ENCODE peak calls at places on chromosomes 5 and 9, in ten cellular contexts. M is nephron progenitor cell; Q is brain microvascular endothelial cell; B is RWPE1; J is CD8-positive, alpha-beta T cell; H is AG10803; R is natural killer cell; V is dorsolateral prefrontal cortex; K is left ventricle myocardium inferior; A is HCT116. D is an unnamed sample.

GRCh38 chr9:20291201-20291600 is 331.1 kb downstream of the MLLT3 start:
- DNase-seq in M (no peak), Q (no peak), B (no peak), J (no peak), H (no peak), R (no peak), V (no peak), K (no peak), A (no peak), D (no peak)

GRCh38 chr9:684950-685340 is 156.6 kb upstream of the DMRT1 start:
- DNase-seq in M (no peak), Q (peak), B (no peak), J (no peak), H (peak), R (no peak), V (no peak), K (no peak), A (no peak), D (no peak)

GRCh38 chr5:164153469-164154172 is 648.2 kb downstream of the MAT2B start:
- DNase-seq in M (no peak), Q (no peak), B (no peak), J (no peak), H (no peak), R (no peak), V (no peak), K (no peak), A (no peak), D (no peak)

GRCh38 chr9:132364068-132364467 is 9.3 kb upstream of the SETX start:
- DNase-seq in M (no peak), Q (no peak), B (no peak), J (no peak), H (no peak), R (no peak), V (no peak), K (no peak), A (no peak), D (no peak)

GRCh38 chr5:142637871-142638270 is 48.0 kb downstream of the FGF1 start:
- DNase-seq in M (no peak), Q (no peak), B (no peak), J (no peak), H (no peak), R (no peak), V (no peak), K (no peak), A (no peak), D (no peak)

GRCh38 chr9:99192786-99193465 is 28.8 kb downstream of the ALG2 start:
- DNase-seq in M (no peak), Q (no peak), B (no peak), J (no peak), H (no peak), R (no peak), V (no peak), K (no peak), A (no peak), D (no peak)

GRCh38 chr9:79387091-79387490 is 184.7 kb upstream of the TLE4 start:
- DNase-seq in M (no peak), Q (no peak), B (no peak), J (no peak), H (no peak), R (no peak), V (no peak), K (no peak), A (no peak), D (no peak)

GRCh38 chr5:69364414-69364813 is 4.9 kb downstream of the AK6 start:
- DNase-seq in M (no peak), Q (peak), B (no peak), J (no peak), H (peak), R (no peak), V (no peak), K (no peak), A (peak), D (no peak)

GRCh38 chr9:136441191-136441680 is 1.6 kb upstream of the INPP5E start:
- DNase-seq in M (no peak), Q (peak), B (no peak), J (peak), H (no peak), R (no peak), V (no peak), K (no peak), A (no peak), D (no peak)

GRCh38 chr5:147989977-147990376 is 73.8 kb upstream of the SPINK5 start:
- DNase-seq in M (no peak), Q (no peak), B (no peak), J (no peak), H (no peak), R (no peak), V (no peak), K (no peak), A (no peak), D (no peak)

GRCh38 chr9:13845460-13845859 is 468.5 kb downstream of the NFIB start:
- DNase-seq in M (no peak), Q (peak), B (no peak), J (no peak), H (peak), R (no peak), V (no peak), K (no peak), A (no peak), D (no peak)

GRCh38 chr9:13804532-13804931 is 509.4 kb downstream of the NFIB start:
- DNase-seq in M (no peak), Q (peak), B (no peak), J (no peak), H (no peak), R (no peak), V (no peak), K (no peak), A (no peak), D (no peak)

GRCh38 chr5:179858241-179858585 is 404 bp downstream of the MRNIP start:
- DNase-seq in M (peak), Q (no peak), B (peak), J (peak), H (no peak), R (peak), V (peak), K (no peak), A (no peak), D (no peak)

GRCh38 chr9:109206670-109207069 is 39.6 kb upstream of the FRRS1L start:
- DNase-seq in M (no peak), Q (no peak), B (no peak), J (no peak), H (no peak), R (no peak), V (no peak), K (no peak), A (no peak), D (no peak)
- TF ChIP-seq CTCF in M (no peak), Q (peak), B (no peak), J (no peak), H (no peak), R (no peak), V (no peak), K (no peak), A (no peak), D (no peak)

DNA sequence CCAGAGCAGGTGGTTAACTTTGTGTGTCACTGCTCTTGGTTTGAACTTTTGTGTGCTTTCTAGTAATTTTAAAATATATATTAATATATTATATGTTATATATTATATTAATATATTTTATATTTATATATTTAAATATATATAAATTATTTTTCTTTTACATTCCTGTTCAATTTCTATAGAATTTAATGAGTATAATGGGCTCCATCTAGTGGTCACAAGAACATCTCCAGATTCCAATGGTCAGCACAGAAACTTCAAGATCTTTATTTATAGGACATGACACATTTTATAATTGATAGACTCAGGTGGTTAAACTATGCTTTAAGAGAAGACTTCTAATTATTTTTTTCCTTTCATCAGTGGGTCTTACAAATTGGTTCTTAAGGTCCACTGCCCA is 39.1 kb downstream of the COL23A1 start:
- DNase-seq in M (no peak), Q (no peak), B (peak), J (no peak), H (peak), R (no peak), V (no peak), K (no peak), A (peak), D (no peak)
- TF ChIP-seq CTCF in M (peak), Q (peak), B (peak), J (peak), H (peak), R (peak), V (peak), K (peak), A (peak), D (peak)

GRCh38 chr9:130854835-130855234 is 19.8 kb downstream of the ABL1 start:
- DNase-seq in M (no peak), Q (no peak), B (no peak), J (no peak), H (no peak), R (no peak), V (no peak), K (no peak), A (no peak), D (no peak)
- TF ChIP-seq CTCF in M (no peak), Q (peak), B (no peak), J (no peak), H (peak), R (no peak), V (no peak), K (no peak), A (no peak), D (no peak)

GRCh38 chr5:60436518-60436917 is 263.4 kb downstream of the DEPDC1B start:
- DNase-seq in M (no peak), Q (no peak), B (no peak), J (no peak), H (no peak), R (no peak), V (no peak), K (no peak), A (no peak), D (no peak)
- TF ChIP-seq CTCF in M (no peak), Q (no peak), B (no peak), J (no peak), H (no peak), R (no peak), V (no peak), K (no peak), A (no peak), D (no peak)

DNA sequence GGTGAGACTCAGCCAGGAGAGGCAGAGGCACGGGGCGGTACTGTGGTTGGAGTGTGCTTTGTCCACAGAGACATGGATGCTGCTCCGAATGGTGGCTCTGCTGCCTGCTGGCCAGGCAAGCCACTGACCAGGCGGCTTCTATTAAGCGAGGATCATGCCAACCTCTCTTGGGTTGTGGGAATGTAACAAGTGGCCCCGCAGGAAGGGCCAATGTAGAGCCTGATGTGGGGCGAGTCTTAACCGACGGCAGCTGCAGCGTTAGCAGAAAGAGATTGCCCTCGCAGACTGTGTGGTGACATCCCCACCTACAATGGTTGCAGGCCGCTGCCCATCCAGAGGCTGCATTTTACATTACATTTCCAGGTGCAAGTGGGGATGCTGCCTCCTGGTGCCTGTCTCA is 46.6 kb upstream of the SLC25A51 start:
- DNase-seq in M (no peak), Q (no peak), B (no peak), J (no peak), H (no peak), R (no peak), V (no peak), K (no peak), A (no peak), D (no peak)
- TF ChIP-seq CTCF in M (no peak), Q (peak), B (no peak), J (no peak), H (no peak), R (no peak), V (no peak), K (no peak), A (no peak), D (no peak)

GRCh38 chr9:87824216-87824875 is 58.3 kb upstream of the SPATA31E1 start:
- DNase-seq in M (no peak), Q (no peak), B (no peak), J (no peak), H (no peak), R (no peak), V (no peak), K (no peak), A (no peak), D (no peak)
- TF ChIP-seq CTCF in M (no peak), Q (no peak), B (no peak), J (no peak), H (no peak), R (no peak), V (no peak), K (no peak), A (no peak), D (no peak)

DNA sequence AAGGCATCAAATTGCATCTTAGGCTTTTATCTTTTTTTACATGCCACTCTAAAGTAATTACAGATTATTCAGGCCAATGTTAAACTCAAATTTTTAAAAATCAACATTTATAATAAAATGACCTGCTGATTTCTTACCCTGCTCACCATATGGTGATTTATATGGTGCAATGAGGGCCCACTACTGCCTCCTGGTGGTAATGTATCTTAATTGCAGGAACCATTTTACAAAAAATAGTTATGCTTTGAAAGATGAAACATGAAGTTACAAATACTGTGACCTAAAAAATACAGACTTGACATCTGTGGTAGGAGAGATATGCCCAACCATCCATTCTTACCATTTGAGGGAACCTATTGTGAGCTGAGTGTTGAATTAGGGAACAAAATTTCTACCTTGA is 292.6 kb upstream of the TAS2R1 start:
- DNase-seq in M (no peak), Q (no peak), B (no peak), J (no peak), H (no peak), R (no peak), V (no peak), K (no peak), A (no peak), D (no peak)
- TF ChIP-seq CTCF in M (peak), Q (peak), B (peak), J (peak), H (peak), R (peak), V (no peak), K (no peak), A (peak), D (peak)

GRCh38 chr5:120466337-120467006 is 2.4 kb downstream of the PRR16 start:
- DNase-seq in M (no peak), Q (no peak), B (no peak), J (no peak), H (peak), R (no peak), V (no peak), K (no peak), A (no peak), D (no peak)

GRCh38 chr5:120465281-120465961 is 1.3 kb downstream of the PRR16 start:
- DNase-seq in M (peak), Q (peak), B (peak), J (no peak), H (peak), R (no peak), V (peak), K (peak), A (no peak), D (no peak)

GRCh38 chr5:120464627-120465280 is 654 bp downstream of the PRR16 start:
- DNase-seq in M (peak), Q (peak), B (peak), J (no peak), H (peak), R (no peak), V (peak), K (peak), A (no peak), D (peak)

GRCh38 chr5:120463026-120463770 is 902 bp upstream of the PRR16 start:
- DNase-seq in M (no peak), Q (no peak), B (no peak), J (no peak), H (no peak), R (no peak), V (no peak), K (no peak), A (no peak), D (no peak)

GRCh38 chr5:120463991-120464626 is at the start of gene PRR16:
- DNase-seq in M (peak), Q (peak), B (peak), J (no peak), H (peak), R (no peak), V (peak), K (peak), A (no peak), D (no peak)
- TF ChIP-seq CTCF in M (no peak), Q (peak), B (peak), J (no peak), H (no peak), R (no peak), V (peak), K (peak), A (no peak), D (peak)

GRCh38 chr5:15791274-15791673 is 291.3 kb downstream of the FBXL7 start:
- DNase-seq in M (no peak), Q (no peak), B (no peak), J (no peak), H (no peak), R (no peak), V (no peak), K (no peak), A (no peak), D (no peak)
- TF ChIP-seq CTCF in M (no peak), Q (no peak), B (no peak), J (no peak), H (peak), R (no peak), V (peak), K (no peak), A (no peak), D (no peak)

DNA sequence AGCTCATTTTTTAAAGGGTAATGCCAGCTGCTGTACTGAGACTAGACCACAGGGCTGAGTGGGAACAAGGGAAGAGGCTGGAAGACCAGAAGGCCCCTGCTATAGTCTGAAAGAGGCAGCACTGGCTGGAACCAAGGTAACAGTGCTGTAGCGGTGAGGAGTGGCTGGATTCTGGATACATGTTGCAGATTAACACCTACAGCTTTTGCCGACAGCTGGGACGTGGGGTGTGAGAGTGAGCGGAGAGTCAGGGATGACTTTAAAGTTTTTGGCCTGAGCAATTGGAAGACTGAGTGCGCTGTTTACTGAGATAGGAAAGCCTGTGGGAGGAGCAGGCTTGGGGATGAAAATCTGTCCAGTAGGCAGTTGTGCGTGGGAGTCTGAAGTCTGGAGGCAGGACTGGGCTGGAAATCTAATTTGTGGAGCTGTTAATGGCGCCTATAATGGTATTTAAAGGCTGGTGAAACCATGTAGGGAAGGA is 26.5 kb downstream of the AQP7 start:
- DNase-seq in M (no peak), Q (no peak), B (no peak), J (no peak), H (no peak), R (no peak), V (no peak), K (no peak), A (no peak), D (no peak)
- TF ChIP-seq CTCF in M (no peak), Q (no peak), B (no peak), J (no peak), H (no peak), R (no peak), V (no peak), K (no peak), A (no peak), D (no peak)